ENCODE peak calls at places on chromosomes 1 and 21, in nine cellular contexts. S is activated CD4-positive, alpha-beta T cell treated with anti-CD3 and anti-CD28 coated beads, Interleukin-2, amount 50 U/mL, for 48 hours; M is CD4-positive, CD25-positive, alpha-beta regulatory T cell; P is kidney epithelial cell; Y is tibial artery; H is stimulated activated CD8-positive, alpha-beta memory T cell treated with anti-CD3 and anti-CD28 coated beads, Interleukin-12 subunit alpha, Interleukin-12 subunit beta, amount 100 ng/mL, for 1 hour; V is BJ; G is fibroblast of the aortic adventitia; W is NCI-H446 treated with DMSO at 0.1 percent for 48 hours. A is an unnamed sample.

GRCh38 chr1:157119448-157119847 is 18.7 kb downstream of the ETV3 start:
- DNase-seq in G (no peak), W (no peak), V (no peak), S (no peak), H (no peak), P (no peak), Y (no peak), M (no peak), A (no peak)

GRCh38 chr1:79592707-79593106 is 586.2 kb upstream of the ADGRL4 start:
- DNase-seq in M (no peak), Y (no peak), G (no peak), W (no peak), P (no peak), V (no peak), S (no peak), H (no peak), A (no peak)

GRCh38 chr1:84089470-84090261 is 54.4 kb upstream of the PRKACB start:
- DNase-seq in P (no peak), Y (no peak), S (no peak), V (no peak), H (no peak), W (no peak), M (no peak), G (peak), A (no peak)

GRCh38 chr1:49102752-49103151 is 326.1 kb upstream of the BEND5 start:
- DNase-seq in S (no peak), V (peak), M (no peak), G (peak), H (no peak), W (no peak), P (peak), Y (no peak), A (no peak)

GRCh38 chr1:248404024-248404423 is 1.2 kb downstream of the OR2T1 start:
- DNase-seq in Y (no peak), H (no peak), P (no peak), S (no peak), V (no peak), W (peak), M (no peak), G (peak), A (no peak)

GRCh38 chr1:9401080-9401453 is 108.4 kb downstream of the SPSB1 start:
- DNase-seq in Y (no peak), M (no peak), G (no peak), S (no peak), P (no peak), V (no peak), H (no peak), W (no peak), A (no peak)

GRCh38 chr1:54354899-54355298 is 51.3 kb downstream of the SSBP3 start:
- DNase-seq in S (no peak), W (no peak), P (no peak), M (no peak), V (no peak), Y (no peak), G (no peak), H (no peak), A (no peak)

GRCh38 chr21:36478207-36478701 is 1.7 kb downstream of the CLDN14 start:
- DNase-seq in S (peak), G (peak), M (no peak), P (peak), Y (no peak), V (peak), H (no peak), W (no peak), A (no peak)

A was measured in brain pericyte.